ENCODE peak calls at places on chromosomes 1 and 21, in six cellular contexts. O is IMR-90; J is foreskin fibroblast; C is EL; B is activated CD4-positive, alpha-beta T cell treated with anti-CD3 and anti-CD28 coated beads, Interleukin-2, amount 50 U/mL, for 48 hours; A is lower leg skin. Q is an unnamed sample.

GRCh38 chr1:3993606-3994375 is 93.7 kb upstream of the C1orf174 start:
- DNase-seq in O (no peak), J (no peak), C (no peak), B (no peak), A (no peak), Q (no peak)

GRCh38 chr1:110433803-110434202 is 17.1 kb upstream of the PROK1 start:
- DNase-seq in O (peak), J (peak), C (peak), B (no peak), A (no peak), Q (no peak)

GRCh38 chr1:1032428-1032827 is 12.5 kb downstream of the AGRN start:
- DNase-seq in O (no peak), J (peak), C (no peak), B (no peak), A (no peak), Q (no peak)

GRCh38 chr1:29806646-29807319 is 570.5 kb downstream of the PTPRU start:
- DNase-seq in O (no peak), J (no peak), C (no peak), B (no peak), A (peak), Q (no peak)

GRCh38 chr1:199338760-199339159 is 688.8 kb upstream of the NR5A2 start:
- DNase-seq in O (no peak), J (no peak), C (no peak), B (no peak), A (no peak), Q (no peak)

GRCh38 chr1:165600793-165601192 is 30.2 kb upstream of the MGST3 start:
- DNase-seq in O (no peak), J (no peak), C (no peak), B (no peak), A (no peak), Q (no peak)

GRCh38 chr1:32538887-32539583 is at the start of gene ZBTB8A:
- DNase-seq in O (peak), J (peak), C (peak), B (peak), A (peak), Q (no peak)

GRCh38 chr1:109796484-109797305 is 33.0 kb upstream of the EPS8L3 start:
- DNase-seq in O (peak), J (peak), C (peak), B (no peak), A (peak), Q (peak)

GRCh38 chr1:175043824-175044223 is 20.6 kb upstream of the MRPS14 start:
- DNase-seq in O (no peak), J (no peak), C (no peak), B (no peak), A (no peak), Q (no peak)

GRCh38 chr1:168386949-168387586 is 106.4 kb downstream of the TBX19 start:
- DNase-seq in O (no peak), J (no peak), C (no peak), B (peak), A (no peak), Q (peak)

GRCh38 chr1:200890818-200891773 is 3.6 kb upstream of the INAVA start:
- DNase-seq in O (peak), J (peak), C (peak), B (no peak), A (no peak), Q (no peak)

GRCh38 chr1:20080441-20081330 is 10.7 kb downstream of the PLA2G5 start:
- DNase-seq in O (no peak), J (no peak), C (no peak), B (no peak), A (no peak), Q (no peak)

GRCh38 chr21:29168874-29169273 is 38.4 kb downstream of the MAP3K7CL start:
- DNase-seq in O (no peak), J (no peak), C (no peak), B (no peak), A (no peak), Q (no peak)

GRCh38 chr1:37650173-37650572 is 15.5 kb upstream of the RSPO1 start:
- DNase-seq in O (no peak), J (no peak), C (no peak), B (no peak), A (no peak), Q (no peak)

GRCh38 chr1:38677756-38678155 is 181.8 kb downstream of the RRAGC start:
- DNase-seq in O (no peak), J (no peak), C (no peak), B (no peak), A (peak), Q (no peak)

GRCh38 chr1:45035631-45036301 is 23.7 kb downstream of the UROD start:
- DNase-seq in O (no peak), J (no peak), C (no peak), B (no peak), A (no peak), Q (no peak)

GRCh38 chr1:114353233-114353632 is 157.8 kb downstream of the TRIM33 start:
- DNase-seq in O (peak), J (peak), C (peak), B (no peak), A (peak), Q (no peak)

GRCh38 chr1:47533176-47534039 is 95.6 kb downstream of the FOXD2 start:
- DNase-seq in O (peak), J (peak), C (peak), B (no peak), A (peak), Q (peak)

GRCh38 chr1:110529011-110529410 is 10.0 kb upstream of the KCNA10 start:
- DNase-seq in O (no peak), J (no peak), C (no peak), B (no peak), A (no peak), Q (no peak)